ENCODE peak calls at places on chromosomes 4 and X, in seven cellular contexts. E, I, V, G, S, F and W are unnamed samples.

GRCh38 chrX:85544609-85545008 is 165.1 kb upstream of the POF1B start:
- DNase-seq in G (peak), I (no peak), S (no peak), V (no peak), F (no peak), E (no peak), W (no peak)

GRCh38 chrX:3165808-3166207 is 124.5 kb downstream of the ARSF start:
- DNase-seq in F (no peak), I (no peak), G (no peak), V (no peak), S (no peak), E (no peak), W (no peak)

GRCh38 chr4:184930026-184930425 is 88.3 kb upstream of the HELT start:
- DNase-seq in I (no peak), E (no peak), V (no peak), S (no peak), G (no peak), F (no peak), W (no peak)

GRCh38 chr4:174244441-174244840 is 39.0 kb downstream of the FBXO8 start:
- DNase-seq in V (no peak), F (no peak), G (no peak), E (no peak), S (no peak), I (no peak), W (no peak)

GRCh38 chr4:136306361-136306760 is 1225.9 kb downstream of the PCDH18 start:
- DNase-seq in I (peak), G (no peak), E (no peak), V (no peak), F (no peak), S (no peak), W (no peak)

GRCh38 chr4:24995346-24995745 is 35.4 kb downstream of the LGI2 start:
- DNase-seq in S (no peak), V (no peak), G (no peak), F (no peak), E (no peak), I (no peak), W (no peak)

GRCh38 chrX:155612312-155613224 is at the start of gene TMLHE:
- DNase-seq in V (peak), S (peak), G (peak), I (peak), E (peak), F (peak), W (peak)

GRCh38 chrX:119187298-119187697 is 48.8 kb upstream of the PGRMC1 start:
- DNase-seq in E (no peak), V (no peak), S (no peak), I (no peak), F (no peak), G (no peak), W (no peak)

GRCh38 chrX:2692221-2693122 is 1.4 kb downstream of the CD99 start:
- DNase-seq in F (peak), S (no peak), G (peak), E (peak), V (peak), I (no peak), W (no peak)

GRCh38 chr4:21976166-21976565 is 27.6 kb upstream of the KCNIP4 start:
- DNase-seq in S (no peak), I (no peak), E (no peak), G (no peak), V (no peak), F (no peak), W (no peak)

GRCh38 chr4:107760281-107760947 is 40.4 kb upstream of the PAPSS1 start:
- DNase-seq in G (no peak), I (peak), F (no peak), S (no peak), V (no peak), E (no peak), W (no peak)

GRCh38 chrX:123835661-123836371 is 24.0 kb upstream of the XIAP start:
- DNase-seq in F (no peak), S (no peak), V (no peak), I (no peak), E (no peak), G (peak), W (peak)

GRCh38 chr4:40292313-40292759 is 42.8 kb upstream of the CHRNA9 start:
- DNase-seq in E (no peak), F (no peak), G (no peak), I (no peak), V (no peak), S (no peak), W (no peak)

GRCh38 chr4:87108142-87108546 is 112.3 kb downstream of the KLHL8 start:
- DNase-seq in V (no peak), G (peak), S (no peak), I (peak), F (no peak), E (no peak), W (peak)

GRCh38 chr4:185592845-185593488 is 57.7 kb upstream of the PDLIM3 start:
- DNase-seq in E (no peak), F (no peak), S (no peak), V (no peak), G (no peak), I (no peak), W (no peak)

GRCh38 chrX:10548681-10549080 is 71.7 kb downstream of the MID1 start:
- DNase-seq in F (no peak), G (peak), S (no peak), E (no peak), I (no peak), V (no peak), W (no peak)

GRCh38 chr4:128309585-128309984 is 22.0 kb upstream of the PGRMC2 start:
- DNase-seq in V (no peak), S (no peak), E (no peak), I (no peak), G (no peak), F (no peak), W (no peak)

GRCh38 chr4:152605641-152606304 is 69.9 kb upstream of the FBXW7 start:
- DNase-seq in S (peak), E (no peak), I (peak), F (no peak), V (no peak), G (peak), W (no peak)

GRCh38 chr4:69760455-69760854 is at the start of gene SULT1B1:
- DNase-seq in F (no peak), E (no peak), I (no peak), G (peak), V (peak), S (no peak), W (no peak)

GRCh38 chr4:113541933-113542332 is 219.6 kb downstream of the CAMK2D start:
- DNase-seq in E (no peak), I (no peak), S (no peak), G (no peak), V (no peak), F (no peak), W (no peak)

GRCh38 chrX:3576886-3577516 is 136.4 kb downstream of the PRKX start:
- DNase-seq in E (no peak), I (no peak), S (no peak), F (no peak), G (peak), V (no peak), W (no peak)

GRCh38 chr4:80535551-80535950 is 200.0 kb downstream of the CFAP299 start:
- DNase-seq in E (no peak), F (no peak), G (no peak), I (no peak), S (no peak), V (no peak), W (no peak)

GRCh38 chr4:8370835-8371234 is 69.7 kb downstream of the ACOX3 start:
- DNase-seq in E (no peak), F (peak), S (no peak), I (no peak), G (no peak), V (peak), W (no peak)

GRCh38 chrX:139112432-139112831 is 400.9 kb upstream of the FGF13 start:
- DNase-seq in E (no peak), G (no peak), V (no peak), I (no peak), F (no peak), S (no peak), W (no peak)

GRCh38 chr4:149371021-149371420 is 444.6 kb downstream of the IQCM start:
- DNase-seq in F (no peak), E (no peak), S (peak), G (peak), V (no peak), I (peak), W (peak)

GRCh38 chr4:8779371-8779988 is 92.2 kb downstream of the HMX1 start:
- DNase-seq in S (no peak), V (no peak), I (no peak), G (no peak), F (no peak), E (peak), W (no peak)

GRCh38 chrX:153600032-153600373 is 1.1 kb upstream of the CCNQ start:
- DNase-seq in I (no peak), F (peak), S (peak), V (no peak), E (no peak), G (no peak), W (no peak)

GRCh38 chr4:5142726-5143125 is 91.4 kb downstream of the STK32B start:
- DNase-seq in V (no peak), E (peak), G (peak), S (peak), I (peak), F (no peak), W (no peak)

GRCh38 chrX:111382277-111382676 is 29.7 kb downstream of the DCX start:
- DNase-seq in G (no peak), E (no peak), V (no peak), F (no peak), S (no peak), I (no peak), W (no peak)

GRCh38 chrX:118455013-118455412 is 40.6 kb upstream of the DOCK11 start:
- DNase-seq in S (no peak), V (no peak), G (no peak), I (no peak), F (no peak), E (no peak), W (no peak)